ENCODE peak calls at places on chromosomes 12 and 14, in nine cellular contexts. T is prostate gland, M is OCI-LY7, B is fibroblast of villous mesenchyme, A is GM06990, F is heart right ventricle, I is astrocyte, P is SK-N-SH, D is fibroblast of lung. G is an unnamed sample.

GRCh38 chr12:82174936-82175335 is 183.3 kb downstream of the CCDC59 start:
- DNase-seq in T (no peak), M (no peak), B (no peak), A (no peak), F (no peak), I (no peak), P (no peak), D (no peak), G (no peak)

GRCh38 chr12:62372134-62372533 is 94.5 kb upstream of the MON2 start:
- DNase-seq in T (no peak), M (no peak), B (no peak), A (no peak), F (no peak), I (no peak), P (no peak), D (no peak), G (no peak)

GRCh38 chr14:36520601-36521525 is 831 bp upstream of the NKX2-1 start:
- DNase-seq in T (no peak), M (no peak), B (no peak), A (no peak), F (no peak), I (no peak), P (peak; percentile 73), D (peak; percentile 11), G (no peak)

GRCh38 chr12:47722926-47723631 is 2.2 kb downstream of the ENDOU start:
- DNase-seq in T (no peak), M (no peak), B (no peak), A (no peak), F (no peak), I (no peak), P (no peak), D (no peak), G (no peak)

GRCh38 chr12:131386167-131386521 is 324.7 kb upstream of the SFSWAP start:
- DNase-seq in T (no peak), M (no peak), B (no peak), A (no peak), F (no peak), I (no peak), P (no peak), D (no peak), G (no peak)

GRCh38 chr12:67035121-67035520 is 234.0 kb upstream of the CAND1 start:
- DNase-seq in T (no peak), M (no peak), B (no peak), A (no peak), F (no peak), I (no peak), P (no peak), D (no peak), G (no peak)

GRCh38 chr12:72133497-72134055 is 138.6 kb upstream of the TRHDE start:
- DNase-seq in T (no peak), M (no peak), B (no peak), A (no peak), F (no peak), I (no peak), P (no peak), D (peak; percentile 15), G (no peak)

GRCh38 chr14:31243860-31244259 is 36.3 kb upstream of the HECTD1 start:
- DNase-seq in T (no peak), M (no peak), B (no peak), A (no peak), F (no peak), I (no peak), P (no peak), D (no peak), G (no peak)

GRCh38 chr14:60311417-60311816 is 62.4 kb downstream of the PPM1A start:
- DNase-seq in T (no peak), M (no peak), B (peak; percentile 44), A (no peak), F (no peak), I (peak; percentile 29), P (peak; percentile 70), D (peak; percentile 47), G (no peak)

GRCh38 chr12:6369916-6370575 is 5.3 kb downstream of the SCNN1A start:
- DNase-seq in T (no peak), M (no peak), B (peak; percentile 53), A (no peak), F (no peak), I (no peak), P (no peak), D (peak; percentile 54), G (no peak)

GRCh38 chr12:6372403-6373003 is 2.9 kb downstream of the SCNN1A start:
- DNase-seq in T (peak; percentile 67), M (no peak), B (peak; percentile 95), A (no peak), F (no peak), I (peak; percentile 80), P (no peak), D (peak; percentile 90), G (no peak)

GRCh38 chr12:6370576-6370935 is 4.8 kb downstream of the SCNN1A start:
- DNase-seq in T (no peak), M (no peak), B (no peak), A (no peak), F (no peak), I (no peak), P (no peak), D (no peak), G (no peak)

GRCh38 chr12:6373022-6373787 is 2.2 kb downstream of the SCNN1A start:
- DNase-seq in T (no peak), M (no peak), B (no peak), A (no peak), F (no peak), I (no peak), P (no peak), D (no peak), G (no peak)

DNA sequence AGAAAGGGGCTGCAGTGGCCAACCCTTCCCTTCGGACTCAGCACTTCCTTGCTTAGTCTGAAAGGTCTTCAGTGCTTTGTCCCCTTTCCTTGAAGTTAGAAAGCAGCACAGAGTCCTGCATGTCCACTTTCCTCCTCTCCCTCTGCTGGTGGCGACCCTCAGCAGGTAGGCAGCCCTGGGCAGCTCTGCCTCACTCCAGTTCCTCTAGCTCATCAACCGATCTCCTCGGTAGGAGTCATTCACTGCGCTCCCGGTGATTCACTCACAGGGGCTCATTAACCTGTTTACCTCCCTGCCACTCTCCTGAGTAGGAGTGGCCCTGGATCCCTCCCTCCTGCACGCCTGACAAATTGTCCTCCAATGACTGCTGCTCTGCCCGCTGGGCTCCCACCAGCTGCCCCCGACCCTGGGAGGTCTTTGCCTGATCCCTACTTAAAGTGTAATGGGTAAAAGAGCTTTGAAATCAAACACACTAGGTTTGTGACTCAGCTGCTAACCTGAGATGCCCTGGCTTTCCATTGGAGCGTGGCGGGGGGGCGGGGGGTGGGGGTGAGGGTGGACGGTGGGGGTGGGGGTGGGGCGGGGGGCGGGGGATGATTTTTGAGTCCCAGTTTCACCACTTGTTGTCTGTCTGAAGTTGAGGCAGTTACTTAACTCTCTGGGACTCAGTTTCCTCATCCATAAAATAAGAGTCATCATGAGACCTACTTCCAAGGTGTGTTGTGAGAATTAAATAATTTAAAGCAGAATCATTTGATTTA is 4.2 kb downstream of the SCNN1A start:
- DNase-seq in T (peak; percentile 92), M (no peak), B (peak; percentile 84), A (no peak), F (no peak), I (peak; percentile 76), P (no peak), D (peak; percentile 48), G (no peak)
- H3K4me3 ChIP-seq in T (peak overlapping the region; percentile 17), M (no peak overlapping the region), B (no peak overlapping the region), A (no peak overlapping the region), F (no peak overlapping the region), I (no peak overlapping the region), P (no peak overlapping the region), D (no peak overlapping the region), G (no peak overlapping the region)

DNA sequence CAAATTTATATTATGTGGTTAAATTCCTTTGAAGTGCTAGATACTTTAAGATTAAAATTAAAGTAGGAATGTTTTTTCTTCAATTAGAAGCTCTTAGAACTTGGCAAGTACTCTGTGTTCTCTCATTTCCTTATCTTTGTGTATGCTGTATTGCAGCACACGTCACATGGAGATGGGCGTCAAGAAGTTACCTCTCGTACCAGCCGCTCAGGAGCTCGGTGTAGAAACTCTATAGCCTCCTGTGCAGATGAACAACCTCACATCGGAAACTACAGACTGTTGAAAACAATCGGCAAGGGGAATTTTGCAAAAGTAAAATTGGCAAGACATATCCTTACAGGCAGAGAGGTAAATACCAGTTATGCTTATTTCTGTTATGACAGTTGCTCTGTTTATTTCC is 19.7 kb downstream of the MARK3 start:
- DNase-seq in T (peak; percentile 38), M (no peak), B (peak; percentile 74), A (no peak), F (peak; percentile 26), I (no peak), P (no peak), D (peak; percentile 39), G (no peak)
- H3K4me3 ChIP-seq in T (no peak overlapping the region), M (no peak overlapping the region), B (no peak overlapping the region), A (no peak overlapping the region), F (peak overlapping the region; percentile 21), I (no peak overlapping the region), P (no peak overlapping the region), D (no peak overlapping the region), G (no peak overlapping the region)

GRCh38 chr12:133080051-133080618 is 588 bp upstream of the ZNF140 start:
- DNase-seq in T (peak; percentile 98), M (peak; percentile 99), B (peak; percentile 100), A (peak; percentile 93), F (peak; percentile 99), I (peak; percentile 100), P (peak; percentile 80), D (peak; percentile 100), G (peak; percentile 99)

GRCh38 chr12:133081408-133081806 is 684 bp downstream of the ZNF140 start:
- DNase-seq in T (no peak), M (peak; percentile 23), B (no peak), A (peak; percentile 16), F (peak; percentile 11), I (no peak), P (no peak), D (no peak), G (peak; percentile 19)

GRCh38 chr12:133080619-133081407 is at the start of gene ZNF140:
- DNase-seq in T (peak; percentile 96), M (peak; percentile 98), B (peak; percentile 99), A (peak; percentile 98), F (peak; percentile 97), I (peak; percentile 96), P (peak; percentile 87), D (peak; percentile 99), G (peak; percentile 98)

DNA sequence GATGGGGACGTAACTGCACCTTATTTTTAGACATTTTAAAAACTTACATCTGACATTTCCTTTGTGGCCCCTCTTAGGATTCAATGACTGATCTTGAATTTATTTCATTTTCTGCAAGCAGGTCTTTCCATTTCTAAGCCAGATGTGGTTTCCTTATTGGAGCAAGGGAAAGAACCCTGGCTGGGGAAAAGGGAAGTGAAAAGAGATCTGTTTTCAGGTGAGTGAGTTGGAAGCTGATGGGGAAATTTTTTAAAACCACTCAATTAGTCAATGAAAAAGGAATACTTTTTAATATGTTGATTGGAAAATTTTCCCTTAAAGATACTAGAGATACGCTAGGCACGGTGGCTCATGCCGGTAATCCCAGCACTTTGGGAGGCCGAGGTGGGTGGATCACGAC is 2.6 kb downstream of the ZNF140 start:
- DNase-seq in T (no peak), M (no peak), B (no peak), A (no peak), F (no peak), I (no peak), P (no peak), D (no peak), G (no peak)
- H3K4me3 ChIP-seq in T (no peak overlapping the region), M (no peak overlapping the region), B (no peak overlapping the region), A (no peak overlapping the region), F (no peak overlapping the region), I (peak overlapping the region; percentile 8), P (no peak overlapping the region), D (no peak overlapping the region), G (no peak overlapping the region)

DNA sequence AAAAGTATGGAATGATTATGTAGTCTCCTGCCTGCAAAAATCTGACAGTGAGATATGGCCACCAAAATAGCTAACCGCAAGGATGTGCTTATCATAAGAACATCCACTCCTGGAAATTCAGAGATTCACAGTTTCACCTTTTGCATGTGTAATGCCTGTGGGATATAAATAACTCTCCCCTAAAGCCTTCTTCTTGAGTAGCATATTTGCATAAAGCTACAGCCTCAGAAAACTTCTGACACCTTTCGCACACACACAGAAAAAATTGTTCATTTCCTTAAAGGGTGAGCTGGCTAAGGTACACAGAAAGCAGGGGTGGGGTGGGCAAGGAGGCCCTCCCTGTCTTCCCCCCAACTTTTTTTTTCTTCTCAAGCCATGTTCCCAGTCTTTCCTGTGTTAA is 3.1 kb upstream of the IGF1 start:
- DNase-seq in T (no peak), M (peak; percentile 8), B (no peak), A (peak; percentile 46), F (no peak), I (no peak), P (no peak), D (no peak), G (peak; percentile 88)
- H3K4me3 ChIP-seq in T (no peak overlapping the region), M (no peak overlapping the region), B (no peak overlapping the region), A (peak overlapping the region; percentile 34), F (no peak overlapping the region), I (no peak overlapping the region), P (no peak overlapping the region), D (no peak overlapping the region), G (peak overlapping the region; percentile 52)